ENCODE peak calls at places on chromosome 7, in six cellular contexts. One of them, this sample, is unnamed.

GRCh38 chr7:7996568-7996967 is 28.0 kb downstream of the GLCCI1 start:
- DNase-seq in HepG2: peak
- DNase-seq in K562: no peak
- DNase-seq in GM12891: no peak
- DNase-seq in H1: no peak
- DNase-seq in GM12878: no peak
- DNase-seq in this sample: no peak

GRCh38 chr7:32257632-32258031 is 187.4 kb upstream of the PDE1C start:
- DNase-seq in HepG2: no peak
- DNase-seq in K562: no peak
- DNase-seq in GM12891: no peak
- DNase-seq in H1: no peak
- DNase-seq in GM12878: no peak
- DNase-seq in this sample: no peak

GRCh38 chr7:111026301-111026700 is 64.6 kb upstream of the LRRN3 start:
- DNase-seq in HepG2: peak
- DNase-seq in K562: no peak
- DNase-seq in GM12891: no peak
- DNase-seq in H1: no peak
- DNase-seq in GM12878: no peak
- DNase-seq in this sample: no peak

GRCh38 chr7:17952387-17952786 is 12.1 kb upstream of the SNX13 start:
- DNase-seq in HepG2: no peak
- DNase-seq in K562: no peak
- DNase-seq in GM12891: no peak
- DNase-seq in H1: no peak
- DNase-seq in GM12878: peak
- DNase-seq in this sample: no peak

GRCh38 chr7:48938539-48938938 is 14.2 kb downstream of the CDC14C start:
- DNase-seq in HepG2: no peak
- DNase-seq in K562: no peak
- DNase-seq in GM12891: no peak
- DNase-seq in H1: no peak
- DNase-seq in GM12878: no peak
- DNase-seq in this sample: no peak

GRCh38 chr7:1316086-1316485 is 83.4 kb downstream of the UNCX start:
- DNase-seq in HepG2: no peak
- DNase-seq in K562: no peak
- DNase-seq in GM12891: no peak
- DNase-seq in H1: no peak
- DNase-seq in GM12878: no peak
- DNase-seq in this sample: no peak

GRCh38 chr7:112449353-112449752 is 907 bp upstream of the IFRD1 start:
- DNase-seq in HepG2: peak
- DNase-seq in K562: peak
- DNase-seq in GM12891: no peak
- DNase-seq in H1: no peak
- DNase-seq in GM12878: no peak
- DNase-seq in this sample: no peak

GRCh38 chr7:158726277-158726807 is 21.7 kb upstream of the NCAPG2 start:
- DNase-seq in HepG2: no peak
- DNase-seq in K562: no peak
- DNase-seq in GM12891: no peak
- DNase-seq in H1: peak
- DNase-seq in GM12878: no peak
- DNase-seq in this sample: no peak

GRCh38 chr7:108455833-108456677 is at the start of gene NRCAM:
- DNase-seq in HepG2: no peak
- DNase-seq in K562: peak
- DNase-seq in GM12891: peak
- DNase-seq in H1: peak
- DNase-seq in GM12878: no peak
- DNase-seq in this sample: peak

GRCh38 chr7:14806886-14807285 is 95.7 kb downstream of the DGKB start:
- DNase-seq in HepG2: no peak
- DNase-seq in K562: no peak
- DNase-seq in GM12891: no peak
- DNase-seq in H1: no peak
- DNase-seq in GM12878: no peak
- DNase-seq in this sample: no peak

GRCh38 chr7:20299647-20300312 is 30.9 kb upstream of the ITGB8 start:
- DNase-seq in HepG2: no peak
- DNase-seq in K562: no peak
- DNase-seq in GM12891: no peak
- DNase-seq in H1: no peak
- DNase-seq in GM12878: peak
- DNase-seq in this sample: no peak

GRCh38 chr7:73865738-73866445 is 4.9 kb downstream of the TMEM270 start:
- DNase-seq in HepG2: peak
- DNase-seq in K562: peak
- DNase-seq in GM12891: peak
- DNase-seq in H1: peak
- DNase-seq in GM12878: no peak
- DNase-seq in this sample: no peak

GRCh38 chr7:159156436-159157245 is 12.0 kb upstream of the VIPR2 start:
- DNase-seq in HepG2: no peak
- DNase-seq in K562: no peak
- DNase-seq in GM12891: no peak
- DNase-seq in H1: no peak
- DNase-seq in GM12878: no peak
- DNase-seq in this sample: no peak

GRCh38 chr7:106216517-106217088 is 68.2 kb downstream of the NAMPT start:
- DNase-seq in HepG2: no peak
- DNase-seq in K562: peak
- DNase-seq in GM12891: no peak
- DNase-seq in H1: no peak
- DNase-seq in GM12878: no peak
- DNase-seq in this sample: no peak

GRCh38 chr7:111654414-111654813 is 92.1 kb upstream of the IMMP2L start:
- DNase-seq in HepG2: no peak
- DNase-seq in K562: no peak
- DNase-seq in GM12891: no peak
- DNase-seq in H1: no peak
- DNase-seq in GM12878: no peak
- DNase-seq in this sample: no peak

GRCh38 chr7:88919484-88920131 is 124.1 kb upstream of the TEX47 start:
- DNase-seq in HepG2: no peak
- DNase-seq in K562: no peak
- DNase-seq in GM12891: no peak
- DNase-seq in H1: no peak
- DNase-seq in GM12878: no peak
- DNase-seq in this sample: no peak

GRCh38 chr7:92955081-92955480 is 118.7 kb upstream of the CDK6 start:
- DNase-seq in HepG2: no peak
- DNase-seq in K562: no peak
- DNase-seq in GM12891: no peak
- DNase-seq in H1: no peak
- DNase-seq in GM12878: no peak
- DNase-seq in this sample: no peak

GRCh38 chr7:113562242-113562641 is 356.6 kb downstream of the PPP1R3A start:
- DNase-seq in HepG2: no peak
- DNase-seq in K562: no peak
- DNase-seq in GM12891: no peak
- DNase-seq in H1: no peak
- DNase-seq in GM12878: no peak
- DNase-seq in this sample: no peak

GRCh38 chr7:3114917-3115316 is 71.2 kb upstream of the CARD11 start:
- DNase-seq in HepG2: no peak
- DNase-seq in K562: no peak
- DNase-seq in GM12891: no peak
- DNase-seq in H1: no peak
- DNase-seq in GM12878: no peak
- DNase-seq in this sample: no peak

GRCh38 chr7:105212236-105212635 is 176.5 kb downstream of the SRPK2 start:
- DNase-seq in HepG2: no peak
- DNase-seq in K562: no peak
- DNase-seq in GM12891: no peak
- DNase-seq in H1: no peak
- DNase-seq in GM12878: no peak
- DNase-seq in this sample: no peak

GRCh38 chr7:73901231-73901822 is 40.4 kb downstream of the TMEM270 start:
- DNase-seq in HepG2: no peak
- DNase-seq in K562: no peak
- DNase-seq in GM12891: no peak
- DNase-seq in H1: no peak
- DNase-seq in GM12878: no peak
- DNase-seq in this sample: no peak

GRCh38 chr7:18727094-18727870 is 231.7 kb downstream of the HDAC9 start:
- DNase-seq in HepG2: no peak
- DNase-seq in K562: no peak
- DNase-seq in GM12891: no peak
- DNase-seq in H1: no peak
- DNase-seq in GM12878: no peak
- DNase-seq in this sample: no peak

GRCh38 chr7:15685358-15686181 is 913 bp downstream of the MEOX2 start:
- DNase-seq in HepG2: no peak
- DNase-seq in K562: no peak
- DNase-seq in GM12891: no peak
- DNase-seq in H1: peak
- DNase-seq in GM12878: no peak
- DNase-seq in this sample: no peak

GRCh38 chr7:93530701-93531100 is 43.8 kb downstream of the CALCR start:
- DNase-seq in HepG2: no peak
- DNase-seq in K562: no peak
- DNase-seq in GM12891: no peak
- DNase-seq in H1: no peak
- DNase-seq in GM12878: no peak
- DNase-seq in this sample: no peak

GRCh38 chr7:14690486-14690885 is 212.1 kb downstream of the DGKB start:
- DNase-seq in HepG2: no peak
- DNase-seq in K562: no peak
- DNase-seq in GM12891: no peak
- DNase-seq in H1: no peak
- DNase-seq in GM12878: no peak
- DNase-seq in this sample: no peak

GRCh38 chr7:132993377-132994013 is 88.4 kb downstream of the CHCHD3 start:
- DNase-seq in HepG2: no peak
- DNase-seq in K562: peak
- DNase-seq in GM12891: no peak
- DNase-seq in H1: no peak
- DNase-seq in GM12878: no peak
- DNase-seq in this sample: no peak

GRCh38 chr7:133070562-133070961 is 11.3 kb downstream of the CHCHD3 start:
- DNase-seq in HepG2: no peak
- DNase-seq in K562: no peak
- DNase-seq in GM12891: no peak
- DNase-seq in H1: no peak
- DNase-seq in GM12878: no peak
- DNase-seq in this sample: no peak

DNA sequence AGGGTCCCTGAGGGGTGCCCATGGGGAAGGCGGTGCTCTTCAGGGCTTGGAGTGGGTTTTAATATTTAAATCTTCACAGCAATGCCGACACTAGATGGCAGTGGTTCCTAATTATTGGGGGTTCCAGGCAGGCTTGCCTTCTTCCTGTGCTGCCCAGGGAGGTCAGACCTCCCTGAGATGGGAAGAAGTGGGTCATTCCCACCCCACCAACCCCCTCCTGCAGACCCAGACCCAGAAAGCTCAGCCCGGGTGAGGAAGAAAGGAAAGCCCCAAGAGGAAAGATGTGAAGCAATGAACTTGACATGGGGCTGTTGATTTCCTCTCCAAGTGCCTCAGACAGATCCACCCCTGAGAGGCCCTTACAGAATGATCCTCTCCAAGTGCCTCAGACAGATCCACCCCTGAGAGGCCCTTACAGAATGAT is 85.1 kb upstream of the LANCL2 start:
- DNase-seq in HepG2: peak
- DNase-seq in K562: peak
- DNase-seq in GM12891: peak
- DNase-seq in H1: peak
- DNase-seq in GM12878: no peak
- DNase-seq in this sample: peak
- TF ChIP-seq TAF1 in HepG2: no peak
- TF ChIP-seq TAF1 in K562: no peak
- TF ChIP-seq TAF1 in GM12891: no peak
- TF ChIP-seq TAF1 in H1: no peak
- TF ChIP-seq TAF1 in GM12878: no peak
- TF ChIP-seq TAF1 in this sample: no peak

GRCh38 chr7:117004899-117005298 is 51.6 kb downstream of the ST7 start:
- DNase-seq in HepG2: no peak
- DNase-seq in K562: no peak
- DNase-seq in GM12891: no peak
- DNase-seq in H1: no peak
- DNase-seq in GM12878: no peak
- DNase-seq in this sample: no peak

GRCh38 chr7:116999316-116999715 is 46.0 kb downstream of the ST7 start:
- DNase-seq in HepG2: no peak
- DNase-seq in K562: peak
- DNase-seq in GM12891: no peak
- DNase-seq in H1: no peak
- DNase-seq in GM12878: no peak
- DNase-seq in this sample: no peak

GRCh38 chr7:116997972-116998371 is 44.7 kb downstream of the ST7 start:
- DNase-seq in HepG2: no peak
- DNase-seq in K562: no peak
- DNase-seq in GM12891: no peak
- DNase-seq in H1: no peak
- DNase-seq in GM12878: no peak
- DNase-seq in this sample: no peak

GRCh38 chr7:116998567-116998966 is 45.3 kb downstream of the ST7 start:
- DNase-seq in HepG2: no peak
- DNase-seq in K562: no peak
- DNase-seq in GM12891: no peak
- DNase-seq in H1: no peak
- DNase-seq in GM12878: no peak
- DNase-seq in this sample: no peak

GRCh38 chr7:117001283-117001682 is 48.0 kb downstream of the ST7 start:
- DNase-seq in HepG2: no peak
- DNase-seq in K562: no peak
- DNase-seq in GM12891: no peak
- DNase-seq in H1: no peak
- DNase-seq in GM12878: no peak
- DNase-seq in this sample: no peak
- TF ChIP-seq POLR2AphosphoS5 in HepG2: no peak
- TF ChIP-seq POLR2AphosphoS5 in K562: no peak
- TF ChIP-seq POLR2AphosphoS5 in GM12891: no peak
- TF ChIP-seq POLR2AphosphoS5 in H1: no peak
- TF ChIP-seq POLR2AphosphoS5 in GM12878: no peak
- TF ChIP-seq POLR2AphosphoS5 in this sample: no peak

GRCh38 chr7:69598487-69599148 is 343 bp downstream of the AUTS2 start:
- DNase-seq in HepG2: no peak
- DNase-seq in K562: no peak
- DNase-seq in GM12891: no peak
- DNase-seq in H1: no peak
- DNase-seq in GM12878: no peak
- DNase-seq in this sample: peak
- TF ChIP-seq POLR2A in HepG2: no peak
- TF ChIP-seq POLR2A in K562: no peak
- TF ChIP-seq POLR2A in GM12891: no peak
- TF ChIP-seq POLR2A in H1: no peak
- TF ChIP-seq POLR2A in GM12878: no peak
- TF ChIP-seq POLR2A in this sample: no peak

DNA sequence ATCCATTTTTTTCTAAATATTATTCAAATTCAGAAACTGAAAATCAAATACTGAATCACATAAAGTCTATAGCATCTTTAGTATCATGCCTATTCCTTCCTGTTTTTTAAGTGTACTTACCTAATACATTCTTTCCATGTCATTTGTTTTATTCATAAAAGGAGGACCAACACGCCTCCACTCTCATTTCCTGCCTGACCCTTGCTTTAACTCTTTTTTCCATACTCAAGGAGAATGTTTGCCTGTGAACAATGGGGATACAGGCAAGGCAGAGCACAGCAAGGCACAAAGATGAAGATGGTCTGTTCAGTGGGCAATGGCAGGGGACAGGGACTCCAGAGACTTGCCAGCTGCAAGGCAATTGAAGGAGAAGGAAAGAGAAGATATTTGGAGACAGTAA is 121.2 kb upstream of the FEZF1 start:
- DNase-seq in HepG2: no peak
- DNase-seq in K562: no peak
- DNase-seq in GM12891: no peak
- DNase-seq in H1: no peak
- DNase-seq in GM12878: no peak
- DNase-seq in this sample: no peak
- TF ChIP-seq TAF1 in HepG2: no peak
- TF ChIP-seq TAF1 in K562: no peak
- TF ChIP-seq TAF1 in GM12891: no peak
- TF ChIP-seq TAF1 in H1: no peak
- TF ChIP-seq TAF1 in GM12878: no peak
- TF ChIP-seq TAF1 in this sample: no peak

This sample was measured in GM12892.